ENCODE peak calls at places on chromosomes 5 and 9, in five cellular contexts. One of them, this sample, is unnamed.

GRCh38 chr5:138369706-138370105 is 17.2 kb downstream of the KDM3B start:
- DNase-seq in fibroblast of lung: no peak
- DNase-seq in IMR-90: no peak
- DNase-seq in pancreas: no peak
- DNase-seq in astrocyte of the spinal cord: no peak
- DNase-seq in this sample: no peak

GRCh38 chr5:75510836-75511434 is 494 bp downstream of the CERT1 start:
- DNase-seq in pancreas: peak; percentile 72
- DNase-seq in IMR-90: peak; percentile 15
- DNase-seq in astrocyte of the spinal cord: no peak
- DNase-seq in fibroblast of lung: no peak
- DNase-seq in this sample: peak; percentile 34

GRCh38 chr5:143741418-143741817 is 70.5 kb upstream of the HMHB1 start:
- DNase-seq in fibroblast of lung: no peak
- DNase-seq in astrocyte of the spinal cord: no peak
- DNase-seq in pancreas: no peak
- DNase-seq in IMR-90: no peak
- DNase-seq in this sample: no peak

GRCh38 chr5:134070648-134070978 is 43.9 kb upstream of the TCF7 start:
- DNase-seq in IMR-90: peak; percentile 10
- DNase-seq in pancreas: no peak
- DNase-seq in astrocyte of the spinal cord: peak; percentile 24
- DNase-seq in fibroblast of lung: no peak
- DNase-seq in this sample: no peak

GRCh38 chr9:85741112-85741874 is 461 bp downstream of the AGTPBP1 start:
- DNase-seq in IMR-90: peak; percentile 8
- DNase-seq in astrocyte of the spinal cord: no peak
- DNase-seq in fibroblast of lung: peak; percentile 9
- DNase-seq in pancreas: no peak
- DNase-seq in this sample: no peak

GRCh38 chr5:14928661-14929060 is 57.1 kb upstream of the ANKH start:
- DNase-seq in IMR-90: peak; percentile 63
- DNase-seq in fibroblast of lung: peak; percentile 19
- DNase-seq in astrocyte of the spinal cord: peak; percentile 61
- DNase-seq in pancreas: no peak
- DNase-seq in this sample: peak; percentile 62

GRCh38 chr5:39341934-39342333 is 22.4 kb downstream of the C9 start:
- DNase-seq in astrocyte of the spinal cord: no peak
- DNase-seq in IMR-90: no peak
- DNase-seq in pancreas: no peak
- DNase-seq in fibroblast of lung: no peak
- DNase-seq in this sample: no peak

GRCh38 chr5:73218552-73219171 is 45.7 kb downstream of the TMEM174 start:
- DNase-seq in astrocyte of the spinal cord: peak; percentile 71
- DNase-seq in pancreas: no peak
- DNase-seq in fibroblast of lung: peak; percentile 60
- DNase-seq in IMR-90: peak; percentile 72
- DNase-seq in this sample: peak; percentile 45

GRCh38 chr9:24413651-24414050 is 132.0 kb downstream of the IZUMO3 start:
- DNase-seq in astrocyte of the spinal cord: peak; percentile 65
- DNase-seq in fibroblast of lung: no peak
- DNase-seq in IMR-90: no peak
- DNase-seq in pancreas: no peak
- DNase-seq in this sample: no peak

GRCh38 chr5:78345485-78345884 is 14.9 kb upstream of the SCAMP1 start:
- DNase-seq in pancreas: no peak
- DNase-seq in IMR-90: peak; percentile 68
- DNase-seq in astrocyte of the spinal cord: peak; percentile 46
- DNase-seq in fibroblast of lung: peak; percentile 23
- DNase-seq in this sample: peak; percentile 70

GRCh38 chr9:134755221-134755907 is 113.8 kb downstream of the COL5A1 start:
- DNase-seq in fibroblast of lung: no peak
- DNase-seq in pancreas: no peak
- DNase-seq in IMR-90: no peak
- DNase-seq in astrocyte of the spinal cord: no peak
- DNase-seq in this sample: no peak

GRCh38 chr5:20985754-20986153 is 997.8 kb upstream of the CDH18 start:
- DNase-seq in fibroblast of lung: no peak
- DNase-seq in IMR-90: no peak
- DNase-seq in pancreas: no peak
- DNase-seq in astrocyte of the spinal cord: no peak
- DNase-seq in this sample: no peak

GRCh38 chr9:112555844-112556482 is 69.3 kb downstream of the KIAA1958 start:
- DNase-seq in IMR-90: no peak
- DNase-seq in astrocyte of the spinal cord: no peak
- DNase-seq in pancreas: peak; percentile 33
- DNase-seq in fibroblast of lung: no peak
- DNase-seq in this sample: no peak

GRCh38 chr9:79568337-79569084 is 3.3 kb upstream of the TLE4 start:
- DNase-seq in pancreas: no peak
- DNase-seq in astrocyte of the spinal cord: no peak
- DNase-seq in IMR-90: no peak
- DNase-seq in fibroblast of lung: no peak
- DNase-seq in this sample: no peak
- TF ChIP-seq CTCF in pancreas: no peak
- TF ChIP-seq CTCF in astrocyte of the spinal cord: no peak
- TF ChIP-seq CTCF in IMR-90: no peak
- TF ChIP-seq CTCF in fibroblast of lung: no peak
- TF ChIP-seq CTCF in this sample: no peak

GRCh38 chr5:68426609-68427008 is 211.1 kb downstream of the PIK3R1 start:
- DNase-seq in astrocyte of the spinal cord: no peak
- DNase-seq in IMR-90: no peak
- DNase-seq in pancreas: no peak
- DNase-seq in fibroblast of lung: no peak
- DNase-seq in this sample: no peak
- H3K4me3 ChIP-seq in astrocyte of the spinal cord: no peak overlapping the region
- H3K4me3 ChIP-seq in IMR-90: no peak overlapping the region
- H3K4me3 ChIP-seq in pancreas: no peak overlapping the region
- H3K4me3 ChIP-seq in fibroblast of lung: no peak overlapping the region
- H3K4me3 ChIP-seq in this sample: no peak overlapping the region

DNA sequence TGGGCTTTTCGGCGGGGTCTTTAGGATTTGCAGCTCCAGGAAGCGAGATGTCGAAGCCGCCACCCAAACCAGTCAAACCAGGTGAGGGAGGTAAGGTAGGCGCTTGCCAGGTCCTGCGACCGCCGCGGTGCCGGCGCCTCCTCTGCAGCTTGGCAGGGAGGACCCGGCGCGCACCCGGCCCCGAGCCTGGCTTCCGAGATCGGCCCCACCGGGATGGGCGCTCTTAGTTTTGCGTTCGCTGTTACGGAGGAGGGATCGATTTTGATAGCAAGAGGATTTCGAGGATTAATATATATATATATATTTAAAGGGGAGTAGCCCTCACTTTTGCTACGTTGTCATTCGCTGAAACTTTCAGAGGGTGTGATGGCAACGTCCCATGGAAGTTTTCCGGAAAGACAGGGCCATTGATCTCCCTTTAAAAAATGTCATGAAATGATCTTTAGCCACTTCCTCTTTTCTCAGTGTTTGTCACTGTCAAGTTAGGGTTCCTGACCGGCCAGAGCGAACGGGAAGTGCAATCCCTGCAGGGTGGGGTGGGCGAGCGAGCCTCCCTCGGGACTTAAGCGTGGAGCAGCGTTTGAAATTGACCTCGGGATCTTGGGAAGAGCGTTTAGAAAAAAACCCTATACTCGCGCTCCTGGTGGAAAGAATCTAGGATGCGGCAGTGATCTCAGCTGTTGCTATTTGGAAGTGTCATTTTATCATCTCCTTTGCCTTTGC is 493 bp downstream of the OSTF1 start:
- DNase-seq in astrocyte of the spinal cord: peak; percentile 63
- DNase-seq in pancreas: peak; percentile 81
- DNase-seq in fibroblast of lung: peak; percentile 67
- DNase-seq in IMR-90: peak; percentile 68
- DNase-seq in this sample: peak; percentile 56
- TF ChIP-seq CTCF in astrocyte of the spinal cord: peak; percentile 48
- TF ChIP-seq CTCF in pancreas: no peak
- TF ChIP-seq CTCF in fibroblast of lung: peak; percentile 54
- TF ChIP-seq CTCF in IMR-90: peak; percentile 52
- TF ChIP-seq CTCF in this sample: peak; percentile 44

GRCh38 chr9:107108367-107108766 is 174.7 kb upstream of the RAD23B start:
- DNase-seq in IMR-90: no peak
- DNase-seq in astrocyte of the spinal cord: no peak
- DNase-seq in fibroblast of lung: no peak
- DNase-seq in pancreas: no peak
- DNase-seq in this sample: no peak

GRCh38 chr9:107109324-107109723 is 173.8 kb upstream of the RAD23B start:
- DNase-seq in pancreas: no peak
- DNase-seq in fibroblast of lung: no peak
- DNase-seq in IMR-90: no peak
- DNase-seq in astrocyte of the spinal cord: no peak
- DNase-seq in this sample: no peak

DNA sequence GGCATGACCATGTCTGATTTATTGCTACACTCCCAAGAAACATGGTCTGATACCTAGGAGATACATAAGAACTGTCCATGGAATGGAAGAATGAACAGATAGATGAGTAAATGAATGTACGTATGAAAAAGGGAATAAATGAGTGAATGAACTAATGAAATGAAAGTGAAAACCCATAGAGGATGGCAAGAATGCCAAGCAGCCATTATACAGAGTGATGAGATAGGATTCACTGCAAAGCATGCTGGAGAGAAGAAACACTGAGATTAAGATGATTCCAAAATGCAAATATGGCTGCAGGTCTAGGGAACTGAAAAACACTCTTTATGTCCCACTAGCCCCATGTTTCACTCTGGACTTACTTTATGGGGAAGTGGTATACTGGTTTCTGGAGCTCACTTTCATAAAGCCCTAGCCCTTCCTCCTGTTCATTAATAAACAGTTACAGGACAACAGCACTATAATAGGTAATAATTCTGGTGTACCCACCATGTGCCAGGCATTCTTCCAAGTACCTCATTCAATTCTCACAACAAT is 170.3 kb upstream of the RAD23B start:
- DNase-seq in astrocyte of the spinal cord: no peak
- DNase-seq in pancreas: no peak
- DNase-seq in IMR-90: no peak
- DNase-seq in fibroblast of lung: no peak
- DNase-seq in this sample: no peak
- H3K4me3 ChIP-seq in astrocyte of the spinal cord: no peak overlapping the region
- H3K4me3 ChIP-seq in pancreas: no peak overlapping the region
- H3K4me3 ChIP-seq in IMR-90: no peak overlapping the region
- H3K4me3 ChIP-seq in fibroblast of lung: no peak overlapping the region
- H3K4me3 ChIP-seq in this sample: no peak overlapping the region

GRCh38 chr9:136562746-136563506 is 17.1 kb upstream of the NOTCH1 start:
- DNase-seq in pancreas: peak; percentile 27
- DNase-seq in IMR-90: no peak
- DNase-seq in fibroblast of lung: no peak
- DNase-seq in astrocyte of the spinal cord: no peak
- DNase-seq in this sample: no peak

GRCh38 chr9:136563646-136564321 is 17.9 kb upstream of the NOTCH1 start:
- DNase-seq in pancreas: peak; percentile 23
- DNase-seq in IMR-90: no peak
- DNase-seq in astrocyte of the spinal cord: no peak
- DNase-seq in fibroblast of lung: no peak
- DNase-seq in this sample: no peak

GRCh38 chr9:136565722-136566552 is 20.1 kb upstream of the NOTCH1 start:
- DNase-seq in fibroblast of lung: no peak
- DNase-seq in pancreas: peak; percentile 25
- DNase-seq in astrocyte of the spinal cord: no peak
- DNase-seq in IMR-90: no peak
- DNase-seq in this sample: no peak

GRCh38 chr9:136565075-136565721 is 19.4 kb upstream of the NOTCH1 start:
- DNase-seq in pancreas: peak; percentile 30
- DNase-seq in fibroblast of lung: peak; percentile 67
- DNase-seq in IMR-90: no peak
- DNase-seq in astrocyte of the spinal cord: no peak
- DNase-seq in this sample: no peak

GRCh38 chr9:136564379-136564988 is 18.6 kb upstream of the NOTCH1 start:
- DNase-seq in IMR-90: peak; percentile 71
- DNase-seq in astrocyte of the spinal cord: peak; percentile 67
- DNase-seq in pancreas: peak; percentile 24
- DNase-seq in fibroblast of lung: peak; percentile 76
- DNase-seq in this sample: peak; percentile 78
- TF ChIP-seq CTCF in IMR-90: peak; percentile 22
- TF ChIP-seq CTCF in astrocyte of the spinal cord: no peak
- TF ChIP-seq CTCF in pancreas: no peak
- TF ChIP-seq CTCF in fibroblast of lung: peak; percentile 16
- TF ChIP-seq CTCF in this sample: peak; percentile 16

DNA sequence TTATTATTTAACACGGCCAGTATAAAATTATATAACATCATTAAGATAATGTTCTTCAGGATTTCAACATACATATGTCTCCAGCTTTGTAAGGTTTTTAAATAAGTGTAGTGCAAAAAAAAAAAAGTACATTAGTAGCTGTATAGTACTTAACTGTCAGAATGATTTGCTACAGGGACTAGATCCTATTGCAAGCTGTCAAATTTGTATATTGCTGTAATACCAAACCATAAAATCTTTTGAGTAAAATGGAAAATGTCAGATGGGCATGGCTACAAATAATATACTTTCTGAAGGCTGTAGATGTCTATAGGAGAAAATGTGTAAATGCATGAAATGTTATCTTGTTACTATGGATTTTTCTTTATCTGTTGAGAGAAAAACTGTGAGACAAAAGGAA is 298.5 kb downstream of the KDM4C start:
- DNase-seq in astrocyte of the spinal cord: no peak
- DNase-seq in pancreas: no peak
- DNase-seq in fibroblast of lung: no peak
- DNase-seq in IMR-90: no peak
- DNase-seq in this sample: no peak
- H3K4me3 ChIP-seq in astrocyte of the spinal cord: no peak overlapping the region
- H3K4me3 ChIP-seq in pancreas: no peak overlapping the region
- H3K4me3 ChIP-seq in fibroblast of lung: no peak overlapping the region
- H3K4me3 ChIP-seq in IMR-90: no peak overlapping the region
- H3K4me3 ChIP-seq in this sample: no peak overlapping the region

This sample was measured in foreskin fibroblast.